ENCODE peak calls at places on chromosomes 11 and 22, in seven cellular contexts. E is T-helper 2 cell; Y is ACHN; O is stimulated activated naive CD8-positive, alpha-beta T cell treated with anti-CD3 and anti-CD28 coated beads, Interleukin-15, Interleukin-2, amounts not matched to agents 100 U/mL and 50 U/mL, for 24 hours; W is stimulated activated CD4-positive, alpha-beta T cell treated with anti-CD3 and anti-CD28 coated beads, TNF-alpha, amount 100 ng/mL, for 4 hours; F is right lobe of liver; H is activated CD4-positive, alpha-beta T cell treated with anti-CD3 and anti-CD28 coated beads for 48 hours. P is an unnamed sample.
A peak's percentile ranks its signal among the peaks of the same experiment; 100 is the strongest.

GRCh38 chr22:46072030-46072881 is 78.1 kb upstream of the PPARA start:
- DNase-seq in O (peak; percentile 72), E (peak; percentile 15), W (peak; percentile 49), H (peak; percentile 74), Y (peak; percentile 53), F (peak; percentile 88), P (peak; percentile 64)

GRCh38 chr11:17648528-17648927 is 70.8 kb upstream of the MYOD1 start:
- DNase-seq in Y (no peak), H (no peak), F (no peak), O (no peak), W (no peak), E (no peak), P (no peak)

GRCh38 chr11:35260342-35260985 is 121.5 kb downstream of the CD44 start:
- DNase-seq in E (no peak), W (no peak), F (no peak), H (no peak), O (no peak), Y (no peak), P (no peak)

GRCh38 chr11:97332271-97332670 is 942.5 kb downstream of the JRKL start:
- DNase-seq in H (no peak), W (no peak), F (no peak), O (no peak), E (no peak), Y (no peak), P (no peak)

GRCh38 chr11:121039971-121040613 is 16.2 kb downstream of the TBCEL start:
- DNase-seq in O (no peak), H (no peak), W (no peak), F (no peak), Y (no peak), E (no peak), P (no peak)

GRCh38 chr22:20155330-20156041 is 4.6 kb upstream of the CCDC188 start:
- DNase-seq in H (no peak), E (no peak), Y (peak; percentile 75), O (no peak), F (no peak), W (no peak), P (no peak)

GRCh38 chr11:101255036-101255435 is 125.4 kb upstream of the PGR start:
- DNase-seq in H (no peak), E (no peak), W (no peak), F (no peak), Y (no peak), O (no peak), P (no peak)

GRCh38 chr11:47071341-47071740 is 105.3 kb downstream of the ARFGAP2 start:
- DNase-seq in F (no peak), W (no peak), O (no peak), E (no peak), H (no peak), Y (no peak), P (no peak)

GRCh38 chr11:93770160-93770559 is 13.9 kb upstream of the MED17 start:
- DNase-seq in F (no peak), H (no peak), E (no peak), O (no peak), Y (no peak), W (no peak), P (no peak)

GRCh38 chr22:38760477-38761201 is 4.8 kb upstream of the SUN2 start:
- DNase-seq in Y (no peak), F (no peak), W (no peak), H (no peak), E (no peak), O (no peak), P (no peak)

GRCh38 chr11:4578624-4579023 is 2.9 kb upstream of the OR52I2 start:
- DNase-seq in H (no peak), W (no peak), E (no peak), O (no peak), Y (no peak), F (no peak), P (no peak)

P was measured in activated T-cell treated with anti-CD3 and anti-CD28 coated beads, Interleukin-2, amount 50 U/mL, for 72 hours.